ENCODE peak calls at places on chromosomes 2 and 18, in nine cellular contexts. C is fibroblast of lung, Z is colonic mucosa, F is esophagus squamous epithelium, G is stomach, A is mammary epithelial cell, Q is pancreas, E is PC-9, V is uterus. L is an unnamed sample.
A peak's percentile ranks its signal among the peaks of the same experiment; 100 is the strongest.

GRCh38 chr18:13163167-13163927 is 55.2 kb upstream of the LDLRAD4 start:
- DNase-seq in C (peak; percentile 12), Z (no peak), F (no peak), G (no peak), A (no peak), Q (no peak), E (no peak), V (no peak), L (no peak)

GRCh38 chr2:30761226-30761625 is 46.0 kb downstream of the CAPN13 start:
- DNase-seq in C (no peak), Z (no peak), F (no peak), G (peak; percentile 17), A (no peak), Q (no peak), E (no peak), V (no peak), L (no peak)

GRCh38 chr2:119264781-119265692 is 41.4 kb downstream of the STEAP3 start:
- DNase-seq in C (peak; percentile 48), Z (peak; percentile 36), F (no peak), G (peak; percentile 61), A (peak; percentile 53), Q (peak; percentile 59), E (no peak), V (no peak), L (no peak)

GRCh38 chr2:238947920-238948710 is 100.2 kb downstream of the TWIST2 start:
- DNase-seq in C (peak; percentile 78), Z (peak; percentile 31), F (no peak), G (peak; percentile 25), A (peak; percentile 98), Q (no peak), E (peak; percentile 81), V (peak; percentile 50), L (peak; percentile 77)

GRCh38 chr2:98870516-98871158 is 65.4 kb downstream of the CRACDL start:
- DNase-seq in C (no peak), Z (no peak), F (no peak), G (no peak), A (no peak), Q (no peak), E (no peak), V (no peak), L (no peak)

GRCh38 chr2:203936535-203936934 is at the start of gene ICOS:
- DNase-seq in C (no peak), Z (no peak), F (no peak), G (no peak), A (no peak), Q (no peak), E (no peak), V (no peak), L (no peak)

GRCh38 chr2:53549497-53549896 is 218.1 kb upstream of the CHAC2 start:
- DNase-seq in C (no peak), Z (no peak), F (no peak), G (no peak), A (no peak), Q (no peak), E (no peak), V (no peak), L (no peak)

GRCh38 chr2:8442833-8443486 is 238.9 kb upstream of the ID2 start:
- DNase-seq in C (no peak), Z (no peak), F (no peak), G (no peak), A (no peak), Q (no peak), E (no peak), V (no peak), L (no peak)

GRCh38 chr2:240604939-240605716 is 18.6 kb downstream of the CAPN10 start:
- DNase-seq in C (no peak), Z (peak; percentile 91), F (no peak), G (peak; percentile 71), A (no peak), Q (no peak), E (no peak), V (no peak), L (peak; percentile 72)

GRCh38 chr2:188444106-188444835 is 152.6 kb downstream of the GULP1 start:
- DNase-seq in C (no peak), Z (no peak), F (no peak), G (no peak), A (no peak), Q (no peak), E (no peak), V (no peak), L (no peak)

GRCh38 chr2:239903210-239903609 is 121.9 kb downstream of the NDUFA10 start:
- DNase-seq in C (no peak), Z (no peak), F (no peak), G (no peak), A (no peak), Q (no peak), E (no peak), V (no peak), L (peak; percentile 22)

GRCh38 chr2:209918251-209918650 is 84.2 kb upstream of the RPE start:
- DNase-seq in C (no peak), Z (no peak), F (no peak), G (no peak), A (no peak), Q (no peak), E (no peak), V (no peak), L (no peak)

GRCh38 chr18:36295880-36296301 is 1.6 kb upstream of the FHOD3 start:
- DNase-seq in C (no peak), Z (peak; percentile 25), F (no peak), G (no peak), A (no peak), Q (no peak), E (no peak), V (no peak), L (no peak)
- H3K4me3 ChIP-seq in C (no peak overlapping the region), Z (no peak overlapping the region), F (peak overlapping the region; percentile 84), G (peak overlapping the region; percentile 69), A (no peak overlapping the region), Q (no peak overlapping the region), E (peak overlapping the region; percentile 67), V (peak overlapping the region; percentile 49), L (peak overlapping the region; percentile 80)

GRCh38 chr2:27086722-27087446 is at the start of gene KHK:
- DNase-seq in C (no peak), Z (peak; percentile 79), F (no peak), G (peak; percentile 61), A (no peak), Q (peak; percentile 67), E (peak; percentile 36), V (peak; percentile 73), L (peak; percentile 85)
- H3K4me1 ChIP-seq in C (peaks cover 3% of the 10 kb centered on the region), Z (peaks cover 11% of the 10 kb centered on the region), F (peaks cover 17% of the 10 kb centered on the region), G (peaks cover 63% of the 10 kb centered on the region), A (peaks cover 21% of the 10 kb centered on the region), Q (no peaks in the 10 kb centered on the region), E (peaks cover 18% of the 10 kb centered on the region), V (no peaks in the 10 kb centered on the region), L (no peaks in the 10 kb centered on the region)

DNA sequence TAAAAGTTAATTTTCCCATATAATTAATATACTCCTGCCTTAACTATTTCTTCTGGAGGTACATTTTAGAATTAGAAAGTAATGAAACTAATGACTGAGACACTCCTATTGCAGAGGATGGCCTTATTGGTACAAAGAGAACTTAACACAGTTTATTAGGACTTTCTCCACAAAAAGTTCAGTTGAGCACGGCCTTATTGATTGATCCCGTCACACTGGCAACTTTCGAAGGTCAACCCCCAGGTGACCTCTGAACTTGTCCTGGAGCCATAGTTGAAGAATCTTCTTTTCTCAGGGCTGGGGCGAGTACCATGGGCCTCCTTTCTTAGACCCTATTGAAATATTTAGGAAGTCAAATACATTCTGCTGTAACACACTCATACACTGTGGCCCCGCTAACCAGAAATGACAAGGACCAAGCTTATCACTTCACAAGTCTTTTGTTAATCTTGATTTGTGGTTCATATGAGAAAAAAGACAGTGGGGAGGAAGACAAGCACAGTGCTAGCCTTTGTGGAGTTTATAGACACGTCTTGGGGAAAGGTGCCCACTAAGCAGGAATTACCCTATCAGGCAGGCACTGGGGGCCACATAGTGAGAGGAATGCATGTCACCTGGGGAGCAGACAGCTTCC is 11.2 kb downstream of the SPP2 start:
- DNase-seq in C (no peak), Z (no peak), F (no peak), G (no peak), A (no peak), Q (no peak), E (no peak), V (no peak), L (no peak)
- H3K4me3 ChIP-seq in C (no peak overlapping the region), Z (no peak overlapping the region), F (no peak overlapping the region), G (no peak overlapping the region), A (no peak overlapping the region), Q (no peak overlapping the region), E (no peak overlapping the region), V (no peak overlapping the region), L (no peak overlapping the region)

DNA sequence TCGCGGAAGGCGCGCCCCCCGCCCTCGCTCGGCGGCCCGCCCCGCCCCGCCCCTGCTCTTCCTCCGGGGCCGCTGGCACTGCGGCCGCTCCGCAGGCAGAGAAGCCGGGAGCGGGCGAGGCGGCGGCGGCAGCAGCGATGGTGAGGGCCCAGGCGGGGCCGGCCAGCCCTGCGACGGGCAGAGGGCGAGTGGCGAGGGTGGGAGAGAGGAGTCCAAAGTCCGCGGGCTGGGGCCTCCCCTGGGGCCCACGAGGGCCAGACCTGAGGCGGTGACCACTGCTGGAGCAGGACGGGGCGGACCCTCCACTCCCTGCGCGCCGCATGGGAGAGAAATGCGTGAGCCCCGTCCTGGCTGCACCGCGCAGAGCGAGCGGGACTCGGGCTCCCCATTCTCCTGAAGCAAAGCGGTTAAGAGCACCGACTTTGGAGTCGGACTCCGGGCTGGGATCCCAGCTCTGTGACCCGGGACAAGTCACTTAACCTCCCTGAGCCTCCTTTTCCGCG is at the start of gene VAMP5:
- DNase-seq in C (no peak), Z (peak; percentile 59), F (no peak), G (peak; percentile 53), A (no peak), Q (no peak), E (no peak), V (no peak), L (peak; percentile 65)
- H3K4me1 ChIP-seq in C (peaks cover 26% of the 10 kb centered on the region), Z (peaks cover 8% of the 10 kb centered on the region), F (peaks cover 21% of the 10 kb centered on the region), G (peaks cover 80% of the 10 kb centered on the region), A (peaks cover 28% of the 10 kb centered on the region), Q (peaks cover 13% of the 10 kb centered on the region), E (peaks cover 22% of the 10 kb centered on the region), V (no peaks in the 10 kb centered on the region), L (no peaks in the 10 kb centered on the region)

DNA sequence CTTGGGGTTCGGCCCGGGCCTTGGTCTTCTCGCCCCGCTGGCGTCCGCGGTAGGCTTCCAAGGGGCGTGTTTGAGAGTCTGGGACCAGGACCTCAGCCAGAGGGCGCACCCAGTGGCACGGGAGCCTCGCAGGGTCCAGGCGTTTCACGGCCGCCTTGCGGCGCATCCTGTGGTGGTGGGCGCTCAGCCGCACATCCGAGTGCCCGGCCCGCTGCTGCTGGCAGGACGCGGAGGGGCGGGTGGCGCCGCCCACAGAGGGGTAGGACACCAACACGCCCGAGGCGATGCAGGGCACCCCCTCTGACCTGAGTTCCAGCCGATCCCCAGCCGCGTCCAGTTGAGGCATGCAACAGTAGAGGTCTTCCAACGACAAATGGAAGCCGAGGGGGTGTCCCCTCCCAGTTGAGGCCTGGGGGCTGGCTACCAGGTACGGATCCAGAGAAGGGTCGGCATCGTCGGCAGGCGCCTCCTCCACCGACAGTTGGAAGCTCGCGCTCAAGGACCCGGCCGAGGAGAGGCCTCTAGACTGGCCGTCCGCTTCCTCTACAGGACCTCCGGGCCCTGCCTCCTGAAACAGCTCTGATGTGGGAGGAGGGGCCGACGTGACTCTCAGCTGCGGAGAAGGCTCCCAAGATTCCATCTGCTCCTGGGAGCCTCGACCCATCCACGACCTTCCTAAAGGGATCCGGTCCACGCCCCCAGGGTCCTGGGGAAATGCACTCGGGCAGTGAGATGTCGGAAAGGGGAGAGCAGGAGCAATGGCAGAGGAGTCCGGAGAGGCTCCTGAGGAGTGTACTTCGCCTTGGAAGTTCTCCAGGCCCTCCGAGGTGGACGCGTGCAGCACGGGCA is 6.3 kb downstream of the C2orf81 start:
- DNase-seq in C (peak; percentile 26), Z (peak; percentile 56), F (no peak), G (peak; percentile 51), A (no peak), Q (no peak), E (no peak), V (peak; percentile 67), L (peak; percentile 75)
- H3K4me3 ChIP-seq in C (peak overlapping the region; percentile 48), Z (peak overlapping the region; percentile 52), F (peak overlapping the region; percentile 74), G (peak overlapping the region; percentile 46), A (no peak overlapping the region), Q (peak overlapping the region; percentile 29), E (no peak overlapping the region), V (peak overlapping the region; percentile 48), L (peak overlapping the region; percentile 20)

L was measured in aorta.